ENCODE peak calls at places on chromosome 3, in seven cellular contexts. One of them, this sample, is unnamed.

GRCh38 chr3:127791221-127791913 is 30.9 kb downstream of the MGLL start:
- DNase-seq in HCT116: no peak
- DNase-seq in K562: peak; percentile 6
- DNase-seq in A549: no peak
- DNase-seq in IMR-90: peak; percentile 90
- DNase-seq in GM12878: peak; percentile 41
- DNase-seq in H1: no peak
- DNase-seq in this sample: no peak

GRCh38 chr3:69368129-69368741 is 17.7 kb downstream of the FRMD4B start:
- DNase-seq in HCT116: no peak
- DNase-seq in K562: no peak
- DNase-seq in A549: no peak
- DNase-seq in IMR-90: no peak
- DNase-seq in GM12878: peak; percentile 91
- DNase-seq in H1: no peak
- DNase-seq in this sample: no peak

GRCh38 chr3:48784426-48785120 is 63.1 kb downstream of the PRKAR2A start:
- DNase-seq in HCT116: no peak
- DNase-seq in K562: peak; percentile 30
- DNase-seq in A549: no peak
- DNase-seq in IMR-90: peak; percentile 88
- DNase-seq in GM12878: no peak
- DNase-seq in H1: no peak
- DNase-seq in this sample: no peak

GRCh38 chr3:9669720-9670432 is 20.6 kb downstream of the MTMR14 start:
- DNase-seq in HCT116: no peak
- DNase-seq in K562: no peak
- DNase-seq in A549: no peak
- DNase-seq in IMR-90: no peak
- DNase-seq in GM12878: no peak
- DNase-seq in H1: no peak
- DNase-seq in this sample: no peak

GRCh38 chr3:56522374-56522773 is 34.6 kb upstream of the CCDC66 start:
- DNase-seq in HCT116: no peak
- DNase-seq in K562: no peak
- DNase-seq in A549: no peak
- DNase-seq in IMR-90: no peak
- DNase-seq in GM12878: no peak
- DNase-seq in H1: no peak
- DNase-seq in this sample: no peak

GRCh38 chr3:105354429-105354828 is 12.3 kb upstream of the ALCAM start:
- DNase-seq in HCT116: no peak
- DNase-seq in K562: no peak
- DNase-seq in A549: no peak
- DNase-seq in IMR-90: no peak
- DNase-seq in GM12878: no peak
- DNase-seq in H1: no peak
- DNase-seq in this sample: no peak

GRCh38 chr3:10845240-10845761 is 29.3 kb downstream of the SLC6A11 start:
- DNase-seq in HCT116: no peak
- DNase-seq in K562: no peak
- DNase-seq in A549: no peak
- DNase-seq in IMR-90: no peak
- DNase-seq in GM12878: no peak
- DNase-seq in H1: no peak
- DNase-seq in this sample: no peak

GRCh38 chr3:150589759-150590158 is 13.4 kb upstream of the SELENOT start:
- DNase-seq in HCT116: no peak
- DNase-seq in K562: peak; percentile 55
- DNase-seq in A549: no peak
- DNase-seq in IMR-90: peak; percentile 32
- DNase-seq in GM12878: no peak
- DNase-seq in H1: no peak
- DNase-seq in this sample: no peak

GRCh38 chr3:98532709-98533571 is 1.2 kb downstream of the GPR15 start:
- DNase-seq in HCT116: no peak
- DNase-seq in K562: no peak
- DNase-seq in A549: no peak
- DNase-seq in IMR-90: no peak
- DNase-seq in GM12878: no peak
- DNase-seq in H1: no peak
- DNase-seq in this sample: no peak

GRCh38 chr3:42229942-42230688 is 35.9 kb downstream of the CCK start:
- DNase-seq in HCT116: peak; percentile 34
- DNase-seq in K562: peak; percentile 56
- DNase-seq in A549: peak; percentile 57
- DNase-seq in IMR-90: peak; percentile 58
- DNase-seq in GM12878: no peak
- DNase-seq in H1: no peak
- DNase-seq in this sample: peak; percentile 50

GRCh38 chr3:189701934-189702693 is 70.9 kb downstream of the TP63 start:
- DNase-seq in HCT116: no peak
- DNase-seq in K562: no peak
- DNase-seq in A549: no peak
- DNase-seq in IMR-90: no peak
- DNase-seq in GM12878: no peak
- DNase-seq in H1: no peak
- DNase-seq in this sample: no peak

GRCh38 chr3:170899455-170899854 is 9.0 kb downstream of the EIF5A2 start:
- DNase-seq in HCT116: no peak
- DNase-seq in K562: no peak
- DNase-seq in A549: no peak
- DNase-seq in IMR-90: no peak
- DNase-seq in GM12878: no peak
- DNase-seq in H1: no peak
- DNase-seq in this sample: no peak

GRCh38 chr3:53845881-53846133 is 412 bp downstream of the CHDH start:
- DNase-seq in HCT116: no peak
- DNase-seq in K562: no peak
- DNase-seq in A549: no peak
- DNase-seq in IMR-90: no peak
- DNase-seq in GM12878: no peak
- DNase-seq in H1: peak; percentile 83
- DNase-seq in this sample: no peak

GRCh38 chr3:101144080-101144479 is 150.9 kb upstream of the ABI3BP start:
- DNase-seq in HCT116: no peak
- DNase-seq in K562: no peak
- DNase-seq in A549: no peak
- DNase-seq in IMR-90: no peak
- DNase-seq in GM12878: no peak
- DNase-seq in H1: no peak
- DNase-seq in this sample: no peak

GRCh38 chr3:119894195-119894594 is 112.3 kb downstream of the NR1I2 start:
- DNase-seq in HCT116: no peak
- DNase-seq in K562: no peak
- DNase-seq in A549: no peak
- DNase-seq in IMR-90: no peak
- DNase-seq in GM12878: no peak
- DNase-seq in H1: no peak
- DNase-seq in this sample: no peak

DNA sequence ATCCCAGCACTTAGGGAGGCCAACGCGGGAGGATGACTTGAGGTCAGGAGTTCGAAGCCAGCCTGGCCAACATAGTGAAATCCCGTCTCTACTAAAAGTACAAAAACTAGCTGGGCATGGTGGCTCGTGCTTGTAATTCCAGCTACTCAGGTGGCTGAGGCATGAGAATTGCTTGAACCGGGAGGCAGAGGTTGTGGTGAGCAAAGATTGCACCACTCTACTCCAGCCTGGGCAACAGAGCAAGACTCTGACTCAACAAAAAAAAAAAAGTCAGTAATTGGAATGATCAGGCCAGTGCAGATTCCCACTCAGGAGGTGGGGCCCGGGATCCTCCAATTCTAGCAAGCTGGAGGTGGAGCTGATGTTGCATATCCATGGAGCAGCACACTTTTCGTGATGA is 5.6 kb downstream of the CFAP92 start:
- DNase-seq in HCT116: no peak
- DNase-seq in K562: no peak
- DNase-seq in A549: no peak
- DNase-seq in IMR-90: no peak
- DNase-seq in GM12878: no peak
- DNase-seq in H1: no peak
- DNase-seq in this sample: no peak
- TF ChIP-seq CEBPB in HCT116: no peak
- TF ChIP-seq CEBPB in K562: no peak
- TF ChIP-seq CEBPB in A549: no peak
- TF ChIP-seq CEBPB in IMR-90: no peak
- TF ChIP-seq CEBPB in GM12878: no peak
- TF ChIP-seq CEBPB in H1: no peak
- TF ChIP-seq CEBPB in this sample: no peak

DNA sequence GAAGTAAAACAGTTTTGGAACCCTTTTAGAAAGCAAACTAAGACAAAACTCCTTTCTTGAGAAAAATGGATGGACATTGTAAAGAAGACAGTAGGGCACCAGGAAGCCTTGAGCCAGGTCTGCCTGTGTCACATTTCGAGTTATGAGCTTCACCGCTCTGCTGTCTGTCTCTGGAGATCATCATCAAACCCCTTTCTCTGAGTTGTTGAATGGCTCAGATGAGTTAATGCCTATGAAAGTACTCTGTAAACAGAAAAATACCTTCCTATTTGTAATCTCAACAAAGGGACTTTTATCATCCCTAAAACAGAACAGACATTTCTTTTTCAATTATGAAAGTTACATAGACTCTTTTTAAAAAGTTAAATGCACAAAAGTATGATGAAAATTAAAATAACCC is 145.8 kb downstream of the LPP start:
- DNase-seq in HCT116: no peak
- DNase-seq in K562: no peak
- DNase-seq in A549: no peak
- DNase-seq in IMR-90: no peak
- DNase-seq in GM12878: no peak
- DNase-seq in H1: no peak
- DNase-seq in this sample: no peak
- TF ChIP-seq CEBPB in HCT116: no peak
- TF ChIP-seq CEBPB in K562: no peak
- TF ChIP-seq CEBPB in A549: no peak
- TF ChIP-seq CEBPB in IMR-90: no peak
- TF ChIP-seq CEBPB in GM12878: no peak
- TF ChIP-seq CEBPB in H1: no peak
- TF ChIP-seq CEBPB in this sample: no peak

GRCh38 chr3:16789344-16790100 is 95.2 kb upstream of the PLCL2 start:
- DNase-seq in HCT116: no peak
- DNase-seq in K562: no peak
- DNase-seq in A549: no peak
- DNase-seq in IMR-90: no peak
- DNase-seq in GM12878: no peak
- DNase-seq in H1: no peak
- DNase-seq in this sample: no peak
- TF ChIP-seq CEBPB in HCT116: no peak
- TF ChIP-seq CEBPB in K562: no peak
- TF ChIP-seq CEBPB in A549: no peak
- TF ChIP-seq CEBPB in IMR-90: no peak
- TF ChIP-seq CEBPB in GM12878: no peak
- TF ChIP-seq CEBPB in H1: no peak
- TF ChIP-seq CEBPB in this sample: no peak

GRCh38 chr3:79111375-79112052 is 656.3 kb downstream of the ROBO1 start:
- DNase-seq in HCT116: no peak
- DNase-seq in K562: no peak
- DNase-seq in A549: no peak
- DNase-seq in IMR-90: peak; percentile 24
- DNase-seq in GM12878: no peak
- DNase-seq in H1: no peak
- DNase-seq in this sample: no peak
- TF ChIP-seq CEBPB in HCT116: no peak
- TF ChIP-seq CEBPB in K562: no peak
- TF ChIP-seq CEBPB in A549: no peak
- TF ChIP-seq CEBPB in IMR-90: no peak
- TF ChIP-seq CEBPB in GM12878: no peak
- TF ChIP-seq CEBPB in H1: no peak
- TF ChIP-seq CEBPB in this sample: no peak

GRCh38 chr3:28727321-28727720 is 378.7 kb upstream of the AZI2 start:
- DNase-seq in HCT116: no peak
- DNase-seq in K562: no peak
- DNase-seq in A549: no peak
- DNase-seq in IMR-90: no peak
- DNase-seq in GM12878: no peak
- DNase-seq in H1: no peak
- DNase-seq in this sample: no peak

DNA sequence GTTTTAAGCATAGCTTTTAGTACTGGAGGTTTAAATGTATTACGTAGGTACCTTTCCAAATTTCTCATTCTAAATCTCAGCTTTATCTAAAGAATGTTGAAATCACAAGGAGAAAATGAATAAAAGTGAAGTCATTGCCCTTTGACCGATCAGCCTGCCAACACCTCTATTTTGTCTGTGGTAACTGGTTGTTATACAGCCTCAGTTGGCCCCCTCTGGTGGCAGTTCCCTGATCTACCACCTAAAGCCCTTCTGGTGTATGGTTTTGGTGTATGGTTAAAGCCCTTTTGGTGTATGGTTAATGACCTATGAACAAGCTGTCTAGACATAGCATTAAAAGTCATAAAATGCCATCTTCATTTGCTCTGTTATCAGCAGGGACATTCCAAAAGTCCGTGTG is 378.2 kb upstream of the AZI2 start:
- DNase-seq in HCT116: peak; percentile 44
- DNase-seq in K562: no peak
- DNase-seq in A549: peak; percentile 8
- DNase-seq in IMR-90: no peak
- DNase-seq in GM12878: peak; percentile 8
- DNase-seq in H1: peak; percentile 69
- DNase-seq in this sample: peak; percentile 10
- TF ChIP-seq CEBPB in HCT116: no peak
- TF ChIP-seq CEBPB in K562: no peak
- TF ChIP-seq CEBPB in A549: no peak
- TF ChIP-seq CEBPB in IMR-90: no peak
- TF ChIP-seq CEBPB in GM12878: no peak
- TF ChIP-seq CEBPB in H1: no peak
- TF ChIP-seq CEBPB in this sample: no peak

This sample was measured in HepG2.